ENCODE peak calls at places on chromosomes 16 and 17, in nine cellular contexts. S is colonic mucosa; B is AG04450; U is hypothalamus; P is cardiac muscle cell; W is heart right ventricle; H is iPS DF 6.9; T is CD8-positive, alpha-beta T cell; V is activated T-cell treated with anti-CD3 and anti-CD28 coated beads, Interleukin-2, amount 50 U/mL, for 72 hours. K is an unnamed sample.
A peak's percentile ranks its signal among the peaks of the same experiment; 100 is the strongest.

GRCh38 chr16:64437706-64438329 is 684.0 kb downstream of the CDH11 start:
- DNase-seq in S (no peak), B (no peak), U (no peak), P (peak; percentile 78), W (peak; percentile 23), H (no peak), T (no peak), V (no peak), K (no peak)

GRCh38 chr17:64692187-64692586 is 30.1 kb upstream of the SMURF2 start:
- DNase-seq in S (no peak), B (no peak), U (no peak), P (no peak), W (no peak), H (no peak), T (no peak), V (no peak), K (no peak)

GRCh38 chr16:383326-384020 is 1.7 kb upstream of the PGAP6 start:
- DNase-seq in S (peak; percentile 82), B (no peak), U (no peak), P (peak; percentile 42), W (no peak), H (no peak), T (no peak), V (peak; percentile 63), K (peak; percentile 94)

GRCh38 chr16:52383640-52384292 is 163.2 kb downstream of the TOX3 start:
- DNase-seq in S (no peak), B (no peak), U (no peak), P (no peak), W (no peak), H (no peak), T (no peak), V (no peak), K (no peak)

GRCh38 chr16:85711982-85712587 is 23.3 kb upstream of the GINS2 start:
- DNase-seq in S (no peak), B (no peak), U (no peak), P (no peak), W (no peak), H (no peak), T (no peak), V (no peak), K (no peak)

GRCh38 chr17:27840688-27841087 is 40.4 kb upstream of the NOS2 start:
- DNase-seq in S (no peak), B (no peak), U (no peak), P (no peak), W (no peak), H (no peak), T (no peak), V (no peak), K (no peak)

GRCh38 chr17:7817643-7817964 is 16.4 kb upstream of the KDM6B start:
- DNase-seq in S (no peak), B (no peak), U (no peak), P (no peak), W (no peak), H (no peak), T (no peak), V (no peak), K (no peak)

GRCh38 chr17:41666708-41667279 is 21.9 kb upstream of the EIF1 start:
- DNase-seq in S (peak; percentile 92), B (no peak), U (peak; percentile 60), P (peak; percentile 86), W (peak; percentile 83), H (no peak), T (peak; percentile 80), V (peak; percentile 92), K (peak; percentile 81)

GRCh38 chr16:75340715-75341500 is 89.5 kb upstream of the BCAR1 start:
- DNase-seq in S (no peak), B (no peak), U (no peak), P (peak; percentile 35), W (no peak), H (no peak), T (no peak), V (no peak), K (no peak)

GRCh38 chr16:27441276-27441675 is 39.3 kb downstream of the IL21R start:
- DNase-seq in S (no peak), B (no peak), U (no peak), P (no peak), W (no peak), H (no peak), T (no peak), V (no peak), K (no peak)

GRCh38 chr16:31874354-31875111 is 926 bp downstream of the ZNF267 start:
- DNase-seq in S (peak; percentile 49), B (no peak), U (no peak), P (peak; percentile 25), W (no peak), H (no peak), T (no peak), V (peak; percentile 57), K (peak; percentile 37)

GRCh38 chr16:89584768-89585549 is 9.4 kb downstream of the CPNE7 start:
- DNase-seq in S (no peak), B (no peak), U (no peak), P (no peak), W (no peak), H (no peak), T (no peak), V (no peak), K (no peak)

GRCh38 chr17:77375526-77375916 is 234.8 kb downstream of the SEC14L1 start:
- DNase-seq in S (no peak), B (no peak), U (no peak), P (no peak), W (no peak), H (no peak), T (no peak), V (no peak), K (no peak)

GRCh38 chr17:6948562-6948961 is 47.3 kb upstream of the ALOX12 start:
- DNase-seq in S (no peak), B (no peak), U (no peak), P (no peak), W (peak; percentile 13), H (no peak), T (no peak), V (no peak), K (no peak)

GRCh38 chr16:89270666-89271345 is 53.3 kb downstream of the ZNF778 start:
- DNase-seq in S (no peak), B (no peak), U (no peak), P (no peak), W (no peak), H (no peak), T (no peak), V (no peak), K (no peak)

GRCh38 chr17:35892091-35892637 is 12.0 kb upstream of the CCL5 start:
- DNase-seq in S (no peak), B (no peak), U (no peak), P (no peak), W (no peak), H (no peak), T (no peak), V (peak; percentile 49), K (no peak)

GRCh38 chr16:75007443-75007842 is 8.6 kb downstream of the ZNRF1 start:
- DNase-seq in S (no peak), B (no peak), U (no peak), P (no peak), W (no peak), H (no peak), T (no peak), V (no peak), K (no peak)

GRCh38 chr16:3062553-3062952 is 2.9 kb upstream of the IL32 start:
- DNase-seq in S (no peak), B (no peak), U (no peak), P (no peak), W (no peak), H (no peak), T (no peak), V (no peak), K (no peak)

GRCh38 chr17:7405882-7406825 is 1.5 kb upstream of the NLGN2 start:
- DNase-seq in S (no peak), B (no peak), U (no peak), P (no peak), W (no peak), H (no peak), T (no peak), V (no peak), K (no peak)

GRCh38 chr16:53991181-53992056 is 287.5 kb downstream of the FTO start:
- DNase-seq in S (no peak), B (peak; percentile 55), U (no peak), P (no peak), W (no peak), H (no peak), T (no peak), V (no peak), K (no peak)

GRCh38 chr17:76801706-76802105 is 63.8 kb downstream of the MFSD11 start:
- DNase-seq in S (no peak), B (no peak), U (no peak), P (no peak), W (no peak), H (no peak), T (no peak), V (no peak), K (no peak)

GRCh38 chr16:87607871-87608270 is 5.6 kb downstream of the JPH3 start:
- DNase-seq in S (no peak), B (no peak), U (no peak), P (no peak), W (no peak), H (no peak), T (no peak), V (no peak), K (no peak)

GRCh38 chr17:1280652-1281051 is 1.2 kb downstream of the TRARG1 start:
- DNase-seq in S (no peak), B (no peak), U (no peak), P (no peak), W (no peak), H (no peak), T (no peak), V (no peak), K (no peak)

GRCh38 chr16:11182381-11182780 is 73.6 kb downstream of the SOCS1 start:
- DNase-seq in S (no peak), B (no peak), U (no peak), P (no peak), W (no peak), H (no peak), T (no peak), V (no peak), K (no peak)

GRCh38 chr16:22232277-22233049 is 26.4 kb downstream of the EEF2K start:
- DNase-seq in S (peak; percentile 98), B (no peak), U (no peak), P (no peak), W (no peak), H (no peak), T (no peak), V (peak; percentile 46), K (peak; percentile 45)

GRCh38 chr16:56743840-56744239 is 13.9 kb downstream of the NUP93 start:
- DNase-seq in S (no peak), B (no peak), U (no peak), P (peak; percentile 59), W (peak; percentile 43), H (no peak), T (no peak), V (no peak), K (no peak)

GRCh38 chr17:81550285-81550684 is 1.9 kb downstream of the FAAP100 start:
- DNase-seq in S (no peak), B (no peak), U (no peak), P (no peak), W (no peak), H (no peak), T (no peak), V (no peak), K (no peak)

GRCh38 chr17:83080641-83081560 is 1.5 kb downstream of the METRNL start:
- DNase-seq in S (peak; percentile 53), B (no peak), U (no peak), P (peak; percentile 33), W (no peak), H (no peak), T (no peak), V (peak; percentile 74), K (no peak)